ENCODE peak calls at places on chromosomes 1 and 21, in six cellular contexts. F is CD8-positive, alpha-beta memory T cell; E is psoas muscle; S is fibroblast of lung; P is PC-3; I is endodermal cell. K is an unnamed sample.

GRCh38 chr1:157004286-157004685 is 41.3 kb downstream of the ARHGEF11 start:
- DNase-seq in S (no peak), I (no peak), F (no peak), E (no peak), P (no peak), K (no peak)

GRCh38 chr1:169288011-169288414 is 79.6 kb downstream of the NME7 start:
- DNase-seq in I (peak; percentile 49), S (peak; percentile 74), F (no peak), E (no peak), P (peak; percentile 87), K (no peak)

GRCh38 chr21:25496825-25497482 is 110.3 kb downstream of the MRPL39 start:
- DNase-seq in F (no peak), S (peak; percentile 55), E (no peak), I (no peak), P (no peak), K (no peak)

GRCh38 chr1:227910506-227910905 is 37.2 kb downstream of the WNT9A start:
- DNase-seq in S (no peak), F (no peak), E (no peak), P (no peak), I (no peak), K (peak; percentile 37)

GRCh38 chr1:71792264-71792663 is 490.1 kb downstream of the NEGR1 start:
- DNase-seq in P (no peak), I (no peak), F (no peak), S (no peak), E (no peak), K (no peak)

GRCh38 chr1:94055459-94056122 is 65.4 kb downstream of the ABCA4 start:
- DNase-seq in S (peak; percentile 46), E (no peak), I (no peak), F (no peak), P (peak; percentile 78), K (no peak)

GRCh38 chr1:110513511-110513910 is 5.5 kb downstream of the KCNA10 start:
- DNase-seq in P (peak; percentile 11), S (peak; percentile 15), I (peak; percentile 90), E (no peak), F (no peak), K (no peak)

GRCh38 chr1:154219511-154219910 is 1.2 kb upstream of the UBAP2L start:
- DNase-seq in I (no peak), S (peak; percentile 35), P (peak; percentile 35), E (no peak), F (no peak), K (no peak)

GRCh38 chr1:153774780-153775431 is at the start of gene SLC27A3:
- DNase-seq in F (peak; percentile 58), P (peak; percentile 53), S (peak; percentile 52), E (peak; percentile 84), I (peak; percentile 80), K (peak; percentile 95)

GRCh38 chr1:212561501-212561931 is 47.0 kb upstream of the ATF3 start:
- DNase-seq in S (peak; percentile 74), E (no peak), P (peak; percentile 96), F (no peak), I (no peak), K (no peak)

GRCh38 chr1:224433671-224434446 is 738 bp downstream of the WDR26 start:
- DNase-seq in E (peak; percentile 78), P (no peak), F (peak; percentile 82), S (peak; percentile 33), I (peak; percentile 68), K (peak; percentile 75)

GRCh38 chr1:171645553-171646336 is 6.7 kb downstream of the MYOC start:
- DNase-seq in P (no peak), E (peak; percentile 88), S (peak; percentile 40), F (no peak), I (no peak), K (peak; percentile 80)

GRCh38 chr21:42039911-42040351 is 29.8 kb upstream of the ZBTB21 start:
- DNase-seq in P (no peak), S (peak; percentile 81), I (no peak), E (no peak), F (no peak), K (peak; percentile 37)

GRCh38 chr1:26721669-26722355 is 26.0 kb downstream of the ARID1A start:
- DNase-seq in S (peak; percentile 21), P (no peak), E (no peak), I (no peak), F (no peak), K (no peak)

GRCh38 chr1:233718057-233718456 is 104.2 kb downstream of the KCNK1 start:
- DNase-seq in S (no peak), I (no peak), E (no peak), F (no peak), P (no peak), K (no peak)

GRCh38 chr1:163706915-163707314 is 385.2 kb downstream of the NUF2 start:
- DNase-seq in S (no peak), I (no peak), E (no peak), F (no peak), P (no peak), K (no peak)

GRCh38 chr1:34405266-34405959 is 228.7 kb downstream of the C1orf94 start:
- DNase-seq in P (no peak), F (no peak), I (no peak), E (no peak), S (no peak), K (no peak)

GRCh38 chr1:164638506-164639202 is 79.7 kb downstream of the PBX1 start:
- DNase-seq in E (no peak), F (no peak), S (no peak), I (peak; percentile 56), P (no peak), K (no peak)

GRCh38 chr21:45969921-45970673 is 11.5 kb upstream of the COL6A1 start:
- DNase-seq in F (no peak), S (no peak), E (no peak), I (no peak), P (no peak), K (no peak)

GRCh38 chr1:11473635-11474034 is 5.3 kb upstream of the DISP3 start:
- DNase-seq in P (peak; percentile 39), I (peak; percentile 92), E (no peak), S (peak; percentile 7), F (no peak), K (no peak)

GRCh38 chr1:170494369-170494768 is 37.6 kb upstream of the GORAB start:
- DNase-seq in F (no peak), S (peak; percentile 84), P (no peak), I (peak; percentile 52), E (no peak), K (peak; percentile 43)

GRCh38 chr1:244048566-244049141 is 2.4 kb upstream of the ZBTB18 start:
- DNase-seq in P (no peak), E (no peak), F (no peak), S (no peak), I (peak; percentile 82), K (no peak)

GRCh38 chr1:171290611-171291010 is 23.4 kb upstream of the FMO4 start:
- DNase-seq in E (no peak), P (no peak), F (no peak), I (no peak), S (no peak), K (no peak)

GRCh38 chr1:248375446-248375845 is at the start of gene OR2T6:
- DNase-seq in I (no peak), F (no peak), S (no peak), E (no peak), P (no peak), K (no peak)

GRCh38 chr21:37636152-37636860 is 269.7 kb downstream of the DYRK1A start:
- DNase-seq in S (peak; percentile 73), P (peak; percentile 88), F (no peak), I (no peak), E (no peak), K (no peak)

GRCh38 chr1:214475746-214476145 is 75.7 kb downstream of the PTPN14 start:
- DNase-seq in I (no peak), E (no peak), F (no peak), S (peak; percentile 49), P (no peak), K (no peak)
- H3K4me3 ChIP-seq in I (no peak overlapping the region), E (no peak overlapping the region), F (no peak overlapping the region), S (no peak overlapping the region), P (no peak overlapping the region), K (no peak overlapping the region)

DNA sequence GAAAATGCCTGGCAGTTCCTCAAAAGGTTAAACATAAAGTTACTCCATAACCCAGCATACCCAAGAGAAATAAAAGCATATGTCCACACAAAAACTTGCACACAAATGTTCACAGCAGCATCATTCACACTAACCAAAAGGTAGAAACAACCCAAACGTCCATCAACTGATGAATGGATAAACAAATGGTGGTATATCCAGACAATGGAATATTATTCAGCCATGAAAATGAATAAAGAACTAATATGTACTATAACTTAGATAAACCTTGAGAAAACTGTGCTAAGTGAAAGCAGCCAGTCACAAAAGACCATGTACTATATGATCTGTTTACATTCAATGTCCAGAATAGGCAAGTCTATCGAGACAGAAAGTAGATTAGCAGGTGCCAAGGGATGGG is 60.4 kb downstream of the CAMK2N1 start:
- DNase-seq in I (no peak), E (no peak), P (no peak), S (no peak), F (no peak), K (no peak)
- H3K9me3 ChIP-seq in I (peaks cover 52% of the 10 kb centered on the region), E (peaks cover 9% of the 10 kb centered on the region), P (peaks cover 13% of the 10 kb centered on the region), S (no peaks in the 10 kb centered on the region), F (no peaks in the 10 kb centered on the region), K (peaks cover 3% of the 10 kb centered on the region)

GRCh38 chr1:235971571-235972315 is 93.1 kb downstream of the NID1 start:
- DNase-seq in E (peak; percentile 94), P (peak; percentile 87), F (peak; percentile 91), S (peak; percentile 87), I (peak; percentile 98), K (peak; percentile 94)
- H3K27ac ChIP-seq in E (peak overlapping the region; percentile 77), P (peak overlapping the region; percentile 50), F (peak overlapping the region; percentile 50), S (peak overlapping the region; percentile 89), I (no peak overlapping the region), K (peak overlapping the region; percentile 96)

GRCh38 chr1:36692465-36692864 is 209.8 kb upstream of the CSF3R start:
- DNase-seq in F (no peak), P (no peak), E (no peak), I (peak; percentile 10), S (no peak), K (no peak)
- H3K4me3 ChIP-seq in F (no peak overlapping the region), P (no peak overlapping the region), E (no peak overlapping the region), I (no peak overlapping the region), S (no peak overlapping the region), K (no peak overlapping the region)

GRCh38 chr1:43821471-43821870 is 112.1 kb upstream of the ARTN start:
- DNase-seq in P (peak; percentile 73), F (no peak), E (no peak), I (no peak), S (no peak), K (no peak)
- H3K9me3 ChIP-seq in P (no peaks in the 10 kb centered on the region), F (no peaks in the 10 kb centered on the region), E (peaks cover 4% of the 10 kb centered on the region), I (peaks cover 25% of the 10 kb centered on the region), S (no peaks in the 10 kb centered on the region), K (no peaks in the 10 kb centered on the region)

DNA sequence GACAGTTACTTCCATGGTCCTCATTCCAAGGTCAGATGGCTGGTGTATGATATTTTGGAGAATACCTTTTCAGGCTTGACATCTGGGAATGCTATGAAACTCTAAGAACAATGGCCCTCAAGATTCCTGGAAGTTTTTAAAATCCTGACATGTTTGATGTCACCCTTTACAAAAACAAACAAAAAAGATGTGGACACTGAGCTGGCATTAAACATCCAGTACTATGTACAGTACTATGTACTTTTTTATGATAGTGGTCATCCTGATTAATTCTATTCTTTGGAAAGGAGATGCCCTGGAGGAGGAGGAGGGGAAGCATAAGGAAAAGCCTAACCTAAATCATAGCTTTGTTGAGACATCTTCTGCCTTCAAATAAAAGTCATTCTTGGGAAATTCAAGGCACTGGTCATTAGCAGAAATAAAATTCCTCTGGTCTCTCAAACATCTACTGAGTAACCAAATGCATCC is 235.4 kb downstream of the HMCN1 start:
- DNase-seq in F (no peak), E (no peak), I (no peak), S (peak; percentile 74), P (peak; percentile 48), K (no peak)
- H3K27ac ChIP-seq in F (no peak overlapping the region), E (no peak overlapping the region), I (no peak overlapping the region), S (no peak overlapping the region), P (no peak overlapping the region), K (no peak overlapping the region)

K was measured in right cardiac atrium.